ENCODE peak calls at places on chromosomes 7 and 10, in nine cellular contexts. G is OCI-LY7, Q is PC-3, B is GM23338, V is neural progenitor cell, S is SK-N-SH, O is GM23248, H is MM.1S, W is HCT116. U is an unnamed sample.

GRCh38 chr10:42878134-42878820 is 95.7 kb downstream of the BMS1 start:
- DNase-seq in G (no peak), Q (no peak), B (no peak), V (no peak), S (no peak), O (no peak), H (no peak), W (no peak), U (no peak)

GRCh38 chr7:150451097-150451793 is 815 bp downstream of the GIMAP8 start:
- DNase-seq in G (no peak), Q (no peak), B (no peak), V (no peak), S (no peak), O (no peak), H (no peak), W (no peak), U (no peak)

GRCh38 chr7:31892099-31892787 is 178.0 kb downstream of the PDE1C start:
- DNase-seq in G (no peak), Q (no peak), B (no peak), V (no peak), S (no peak), O (no peak), H (no peak), W (no peak), U (no peak)

GRCh38 chr7:141198191-141198958 is 124.5 kb downstream of the TMEM178B start:
- DNase-seq in G (no peak), Q (peak), B (no peak), V (no peak), S (peak), O (no peak), H (no peak), W (no peak), U (no peak)

GRCh38 chr7:27205325-27206280 is 5.7 kb upstream of the HOXA13 start:
- DNase-seq in G (no peak), Q (peak), B (peak), V (peak), S (no peak), O (peak), H (no peak), W (no peak), U (no peak)

GRCh38 chr7:40763319-40764287 is 628.8 kb downstream of the SUGCT start:
- DNase-seq in G (peak), Q (peak), B (no peak), V (no peak), S (peak), O (peak), H (peak), W (no peak), U (no peak)

GRCh38 chr7:121329460-121330052 is 756 bp downstream of the WNT16 start:
- DNase-seq in G (no peak), Q (no peak), B (peak), V (peak), S (peak), O (peak), H (peak), W (no peak), U (peak)

GRCh38 chr7:1062296-1063294 is 18.2 kb downstream of the GPR146 start:
- DNase-seq in G (peak), Q (no peak), B (no peak), V (no peak), S (no peak), O (no peak), H (no peak), W (no peak), U (no peak)

GRCh38 chr10:4820804-4821401 is 5.1 kb upstream of the AKR1E2 start:
- DNase-seq in G (no peak), Q (no peak), B (no peak), V (no peak), S (no peak), O (no peak), H (no peak), W (no peak), U (no peak)

GRCh38 chr7:142445019-142445686 is 187.3 kb upstream of the PRSS58 start:
- DNase-seq in G (peak), Q (peak), B (peak), V (peak), S (no peak), O (no peak), H (peak), W (peak), U (no peak)

GRCh38 chr7:139745330-139746143 is 32.3 kb downstream of the HIPK2 start:
- DNase-seq in G (no peak), Q (no peak), B (no peak), V (peak), S (peak), O (peak), H (no peak), W (no peak), U (no peak)

GRCh38 chr7:80324032-80324431 is 187.8 kb downstream of the GNAT3 start:
- DNase-seq in G (no peak), Q (peak), B (no peak), V (no peak), S (no peak), O (peak), H (no peak), W (no peak), U (no peak)

GRCh38 chr10:34164029-34164428 is 651.1 kb downstream of the PARD3 start:
- DNase-seq in G (no peak), Q (no peak), B (no peak), V (no peak), S (no peak), O (no peak), H (no peak), W (no peak), U (no peak)

GRCh38 chr10:102455893-102456471 is 4.6 kb upstream of the C10orf95 start:
- DNase-seq in G (no peak), Q (no peak), B (peak), V (no peak), S (no peak), O (peak), H (no peak), W (no peak), U (peak)

GRCh38 chr7:1114088-1114487 is 26.2 kb downstream of the GPER1 start:
- DNase-seq in G (no peak), Q (no peak), B (no peak), V (no peak), S (no peak), O (no peak), H (no peak), W (no peak), U (no peak)

GRCh38 chr7:148590533-148590932 is at the start of gene C7orf33:
- DNase-seq in G (no peak), Q (no peak), B (no peak), V (no peak), S (no peak), O (no peak), H (peak), W (no peak), U (no peak)

GRCh38 chr7:16564909-16565426 is 38.3 kb downstream of the LRRC72 start:
- DNase-seq in G (peak), Q (peak), B (peak), V (peak), S (peak), O (peak), H (peak), W (peak), U (peak)

GRCh38 chr10:8036521-8037198 is 17.8 kb upstream of the GATA3 start:
- DNase-seq in G (no peak), Q (no peak), B (peak), V (no peak), S (no peak), O (no peak), H (no peak), W (no peak), U (no peak)

GRCh38 chr10:71429929-71430328 is 33.2 kb downstream of the CDH23 start:
- DNase-seq in G (no peak), Q (no peak), B (peak), V (peak), S (peak), O (no peak), H (no peak), W (no peak), U (no peak)

GRCh38 chr7:140640060-140640611 is 477 bp downstream of the DENND2A start:
- DNase-seq in G (no peak), Q (peak), B (peak), V (peak), S (peak), O (peak), H (no peak), W (no peak), U (peak)

GRCh38 chr7:15352807-15353206 is 209.0 kb downstream of the AGMO start:
- DNase-seq in G (no peak), Q (no peak), B (no peak), V (no peak), S (no peak), O (no peak), H (no peak), W (no peak), U (no peak)
- TF ChIP-seq EZH2phosphoT487 in G (no peak), Q (no peak), B (no peak), V (no peak), S (no peak), O (no peak), H (no peak), W (no peak), U (no peak)

GRCh38 chr10:6786579-6787031 is 206.5 kb upstream of the PRKCQ start:
- DNase-seq in G (no peak), Q (no peak), B (no peak), V (no peak), S (peak), O (peak), H (no peak), W (no peak), U (peak)
- H3K4me3 ChIP-seq in G (no peak), Q (no peak), B (no peak), V (no peak), S (no peak), O (peak), H (no peak), W (no peak), U (no peak)

GRCh38 chr10:88115406-88115805 is 252.0 kb downstream of the PTEN start:
- DNase-seq in G (no peak), Q (no peak), B (no peak), V (no peak), S (no peak), O (peak), H (no peak), W (no peak), U (no peak)

GRCh38 chr10:88117227-88117626 is 253.8 kb downstream of the PTEN start:
- DNase-seq in G (peak), Q (no peak), B (no peak), V (no peak), S (no peak), O (peak), H (no peak), W (no peak), U (no peak)

GRCh38 chr10:88114368-88114767 is 250.9 kb downstream of the PTEN start:
- DNase-seq in G (peak), Q (no peak), B (peak), V (peak), S (peak), O (peak), H (peak), W (peak), U (peak)

GRCh38 chr10:88116491-88116890 is 253.1 kb downstream of the PTEN start:
- DNase-seq in G (peak), Q (no peak), B (no peak), V (no peak), S (no peak), O (peak), H (no peak), W (no peak), U (no peak)

GRCh38 chr10:88115968-88116367 is 252.5 kb downstream of the PTEN start:
- DNase-seq in G (no peak), Q (no peak), B (no peak), V (no peak), S (no peak), O (peak), H (no peak), W (no peak), U (no peak)
- TF ChIP-seq EZH2phosphoT487 in G (no peak), Q (no peak), B (no peak), V (no peak), S (no peak), O (no peak), H (no peak), W (no peak), U (no peak)

DNA sequence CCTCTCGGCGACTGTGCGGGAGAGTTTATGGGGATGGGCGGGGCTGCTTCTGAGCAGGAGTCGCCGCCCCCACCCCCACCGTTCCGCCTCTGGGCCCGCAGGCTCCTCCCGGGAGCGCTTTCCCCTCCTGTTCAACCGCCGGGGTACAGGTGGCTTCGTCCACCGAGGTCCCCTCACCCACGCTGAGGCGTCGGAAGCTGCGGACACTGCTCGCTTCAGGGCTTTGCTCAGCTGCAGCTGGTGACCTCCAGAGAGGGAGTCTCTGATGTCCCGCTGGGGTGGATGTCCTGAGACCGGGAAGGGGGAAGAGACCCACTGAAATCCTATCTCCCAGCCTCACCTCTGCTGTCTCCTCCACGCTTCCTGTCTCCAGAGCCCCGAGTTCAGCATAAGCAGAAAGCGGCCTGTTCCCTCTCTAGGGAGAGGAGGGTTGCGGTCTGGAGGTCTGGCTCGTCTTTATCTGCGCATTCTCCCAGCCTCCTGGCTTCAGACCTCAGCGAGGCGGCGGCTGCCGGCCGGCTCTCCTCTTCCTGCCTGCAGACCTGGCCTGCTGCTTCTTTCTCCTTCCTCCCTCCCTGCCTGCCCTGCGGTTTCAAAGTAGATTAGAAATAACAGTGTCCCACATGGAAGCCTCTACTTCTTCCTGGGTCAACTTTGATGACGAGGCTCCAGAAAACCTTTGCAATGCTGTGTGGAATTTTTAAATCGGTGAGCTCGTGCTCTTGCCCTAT is 1.8 kb downstream of the CYP2E1 start:
- DNase-seq in G (no peak), Q (peak), B (peak), V (no peak), S (peak), O (peak), H (no peak), W (no peak), U (no peak)
- H3K4me3 ChIP-seq in G (no peak), Q (peak), B (peak), V (no peak), S (no peak), O (peak), H (no peak), W (no peak), U (no peak)

GRCh38 chr10:92177546-92177945 is 113.3 kb downstream of the CPEB3 start:
- DNase-seq in G (no peak), Q (no peak), B (no peak), V (no peak), S (no peak), O (no peak), H (no peak), W (no peak), U (no peak)
- TF ChIP-seq EZH2phosphoT487 in G (no peak), Q (no peak), B (no peak), V (no peak), S (no peak), O (no peak), H (no peak), W (no peak), U (no peak)

GRCh38 chr10:26215923-26216576 is 524 bp upstream of the GAD2 start:
- DNase-seq in G (no peak), Q (no peak), B (peak), V (peak), S (peak), O (peak), H (no peak), W (no peak), U (peak)

GRCh38 chr10:26215534-26215922 is 1.0 kb upstream of the GAD2 start:
- DNase-seq in G (no peak), Q (no peak), B (peak), V (no peak), S (no peak), O (no peak), H (no peak), W (no peak), U (peak)

GRCh38 chr10:26217396-26218105 is 977 bp downstream of the GAD2 start:
- DNase-seq in G (no peak), Q (no peak), B (peak), V (peak), S (peak), O (peak), H (no peak), W (no peak), U (peak)

GRCh38 chr10:26216949-26217395 is 398 bp downstream of the GAD2 start:
- DNase-seq in G (no peak), Q (no peak), B (no peak), V (no peak), S (peak), O (no peak), H (no peak), W (no peak), U (no peak)

GRCh38 chr10:26216577-26216948 is at the start of gene GAD2:
- DNase-seq in G (no peak), Q (no peak), B (peak), V (peak), S (no peak), O (no peak), H (no peak), W (no peak), U (no peak)
- H3K4me3 ChIP-seq in G (no peak), Q (no peak), B (peak), V (peak), S (no peak), O (no peak), H (no peak), W (no peak), U (no peak)

DNA sequence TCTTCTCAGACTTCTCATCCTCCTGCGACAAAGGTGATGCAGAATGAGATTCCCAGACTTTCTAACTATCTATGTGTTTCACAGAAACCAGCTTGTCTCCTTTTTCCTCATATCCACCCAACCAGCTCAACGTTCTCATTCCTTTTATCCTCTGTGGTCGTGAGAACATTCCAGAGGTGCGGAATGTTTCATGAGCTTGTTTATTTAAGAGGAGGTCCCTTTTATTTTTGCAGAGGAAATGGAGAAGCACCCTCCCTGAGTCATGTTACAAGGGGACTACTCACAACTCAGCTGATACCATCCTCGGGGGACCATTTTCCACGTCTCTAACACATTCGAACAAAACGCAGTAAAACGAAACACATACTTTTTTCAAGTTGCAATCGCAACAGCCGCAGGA is 93.2 kb downstream of the ZRANB1 start:
- DNase-seq in G (no peak), Q (peak), B (peak), V (no peak), S (no peak), O (peak), H (no peak), W (peak), U (no peak)
- TF ChIP-seq EZH2phosphoT487 in G (no peak), Q (no peak), B (no peak), V (no peak), S (no peak), O (no peak), H (no peak), W (no peak), U (no peak)

DNA sequence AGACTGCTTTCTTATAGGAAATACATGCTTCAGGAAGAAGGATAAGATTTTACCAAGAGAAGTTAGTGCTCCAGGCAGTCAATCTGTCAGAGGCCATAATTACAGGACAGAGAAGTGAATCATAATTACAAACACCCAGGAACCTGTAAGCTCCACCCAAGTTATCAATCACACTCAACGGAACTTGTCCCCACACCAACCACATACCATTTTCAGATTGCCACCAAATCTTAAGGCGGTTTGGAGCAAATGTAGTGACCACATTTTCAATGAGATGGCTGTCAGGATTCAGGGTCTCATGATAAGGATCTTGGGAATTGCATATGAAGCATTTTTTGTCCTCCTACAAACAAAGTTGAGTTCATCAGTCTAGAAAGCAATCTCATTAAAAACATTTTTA is 4.8 kb downstream of the LAMB1 start:
- DNase-seq in G (no peak), Q (peak), B (no peak), V (no peak), S (no peak), O (peak), H (no peak), W (no peak), U (no peak)
- H3K4me3 ChIP-seq in G (no peak), Q (peak), B (no peak), V (no peak), S (peak), O (peak), H (no peak), W (no peak), U (no peak)

U was measured in hepatocyte.